ENCODE peak calls at places on chromosome 1, in seven cellular contexts. A, K, V, L, J, G and D are unnamed samples.

GRCh38 chr1:90591970-90592356 is 125.1 kb downstream of the BARHL2 start:
- DNase-seq in L (no peak), K (no peak), J (no peak), A (no peak), V (no peak), G (no peak), D (no peak)

GRCh38 chr1:26373281-26373680 is 731 bp upstream of the ZNF683 start:
- DNase-seq in J (no peak), A (no peak), L (no peak), G (no peak), V (no peak), K (no peak), D (peak; percentile 14)

GRCh38 chr1:15178571-15179484 is 25.3 kb downstream of the TMEM51 start:
- DNase-seq in L (peak; percentile 97), J (no peak), K (no peak), A (peak; percentile 86), G (peak; percentile 41), V (no peak), D (no peak)

GRCh38 chr1:22773981-22774471 is 63.4 kb downstream of the EPHB2 start:
- DNase-seq in K (peak; percentile 60), J (no peak), G (peak; percentile 12), V (peak; percentile 86), A (no peak), L (peak; percentile 66), D (no peak)

GRCh38 chr1:173112129-173112528 is 61.4 kb upstream of the TNFSF18 start:
- DNase-seq in G (no peak), A (no peak), J (no peak), L (peak; percentile 42), V (no peak), K (no peak), D (no peak)

GRCh38 chr1:239274242-239274830 is 112.0 kb upstream of the CHRM3 start:
- DNase-seq in G (no peak), A (no peak), K (no peak), J (no peak), V (no peak), L (no peak), D (no peak)

GRCh38 chr1:175364424-175365076 is 172.0 kb upstream of the KIAA0040 start:
- DNase-seq in J (no peak), L (no peak), K (no peak), A (no peak), V (no peak), G (no peak), D (no peak)

GRCh38 chr1:235074335-235075120 is 54.1 kb downstream of the TOMM20 start:
- DNase-seq in J (no peak), K (peak; percentile 58), A (no peak), L (peak; percentile 94), G (peak; percentile 18), V (no peak), D (no peak)

GRCh38 chr1:108877858-108878257 is 1.1 kb downstream of the GPSM2 start:
- DNase-seq in J (no peak), G (no peak), A (no peak), V (no peak), L (no peak), K (no peak), D (no peak)

GRCh38 chr1:180252638-180253536 is 22.8 kb downstream of the LHX4 start:
- DNase-seq in L (peak; percentile 66), A (peak; percentile 30), K (peak; percentile 37), G (peak; percentile 88), V (peak; percentile 78), J (no peak), D (peak; percentile 43)

GRCh38 chr1:163035791-163036249 is 33.3 kb upstream of the RGS4 start:
- DNase-seq in L (peak; percentile 92), J (no peak), A (peak; percentile 65), K (no peak), V (no peak), G (no peak), D (no peak)

GRCh38 chr1:53025034-53025777 is 36.8 kb upstream of the PODN start:
- DNase-seq in V (peak; percentile 67), A (no peak), K (peak; percentile 64), J (no peak), L (peak; percentile 90), G (no peak), D (no peak)

GRCh38 chr1:57003398-57004139 is 37.8 kb upstream of the C8B start:
- DNase-seq in L (peak; percentile 16), A (no peak), G (no peak), V (no peak), K (no peak), J (no peak), D (no peak)

GRCh38 chr1:178310685-178311105 is 186.1 kb downstream of the CLEC20A start:
- DNase-seq in V (no peak), K (no peak), J (no peak), L (peak; percentile 84), A (peak; percentile 21), G (peak; percentile 9), D (no peak)

GRCh38 chr1:98398092-98398491 is 263.4 kb upstream of the SNX7 start:
- DNase-seq in J (no peak), K (no peak), G (no peak), A (no peak), L (no peak), V (no peak), D (no peak)

GRCh38 chr1:59078866-59079265 is 218.0 kb upstream of the FGGY start:
- DNase-seq in L (no peak), K (no peak), A (no peak), J (no peak), V (no peak), G (no peak), D (no peak)

GRCh38 chr1:59077739-59078503 is 219.0 kb upstream of the FGGY start:
- DNase-seq in G (no peak), A (no peak), K (no peak), L (no peak), V (no peak), J (no peak), D (no peak)

GRCh38 chr1:59075021-59075420 is 221.9 kb upstream of the FGGY start:
- DNase-seq in V (no peak), G (no peak), K (no peak), L (no peak), J (no peak), A (no peak), D (no peak)

GRCh38 chr1:59074574-59074973 is 222.3 kb upstream of the FGGY start:
- DNase-seq in L (no peak), A (no peak), K (no peak), V (no peak), G (no peak), J (no peak), D (no peak)

GRCh38 chr1:59076612-59077011 is 220.3 kb upstream of the FGGY start:
- DNase-seq in A (no peak), K (no peak), L (peak; percentile 29), V (no peak), G (no peak), J (no peak), D (no peak)
- TF ChIP-seq CTCF in A (peak; percentile 52), K (peak; percentile 39), L (peak; percentile 36), V (peak; percentile 41), G (no peak), J (no peak), D (peak; percentile 14)

GRCh38 chr1:60088620-60089155 is 15.1 kb upstream of the C1orf87 start:
- DNase-seq in V (no peak), A (no peak), G (no peak), J (no peak), L (peak; percentile 26), K (no peak), D (no peak)
- TF ChIP-seq CTCF in V (peak; percentile 24), A (peak; percentile 22), G (peak; percentile 35), J (peak; percentile 35), L (peak; percentile 36), K (no peak), D (no peak)

GRCh38 chr1:168112673-168113305 is 23.9 kb downstream of the GPR161 start:
- DNase-seq in K (peak; percentile 44), G (no peak), J (no peak), V (no peak), A (peak; percentile 36), L (peak; percentile 52), D (no peak)

GRCh38 chr1:168106274-168106673 is 30.5 kb downstream of the GPR161 start:
- DNase-seq in G (no peak), K (no peak), V (no peak), J (no peak), L (no peak), A (no peak), D (no peak)

GRCh38 chr1:168114845-168115244 is 21.9 kb downstream of the GPR161 start:
- DNase-seq in V (no peak), G (no peak), J (no peak), A (no peak), K (no peak), L (no peak), D (no peak)

GRCh38 chr1:168105846-168106245 is 30.9 kb downstream of the GPR161 start:
- DNase-seq in J (no peak), G (no peak), V (no peak), K (no peak), A (no peak), L (no peak), D (no peak)

DNA sequence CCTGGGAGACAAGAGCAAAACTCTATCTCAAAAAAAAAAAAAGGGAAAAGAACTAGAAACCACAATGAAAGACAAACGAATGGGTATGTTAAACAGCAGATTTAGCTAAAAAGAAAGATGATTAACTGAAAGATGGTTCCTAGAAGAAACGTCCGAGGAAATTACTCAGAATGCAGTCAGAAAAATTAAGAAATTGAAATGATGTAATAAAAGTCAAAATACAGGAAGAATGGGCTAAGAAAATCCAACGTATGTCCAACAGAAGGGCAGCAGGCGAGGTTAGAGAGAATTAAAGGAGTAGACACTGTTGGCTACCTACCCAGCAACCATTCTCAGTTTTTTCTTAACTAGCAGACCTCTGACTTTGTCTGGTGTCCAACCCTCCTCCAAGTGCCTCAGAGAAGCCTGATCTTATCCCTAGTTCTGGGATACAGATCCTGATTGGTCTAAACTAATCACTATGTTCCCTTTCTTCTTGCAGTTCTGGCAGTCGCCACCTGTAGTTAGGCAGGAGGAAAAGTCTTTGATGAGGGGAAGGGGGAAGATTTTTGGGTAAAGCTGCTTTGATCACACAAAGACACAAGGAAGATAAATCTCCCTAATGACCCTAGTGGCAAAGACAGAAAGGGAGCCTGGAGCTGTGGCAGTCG is 25.7 kb downstream of the GPR161 start:
- DNase-seq in K (no peak), G (no peak), J (no peak), A (no peak), V (no peak), L (peak; percentile 52), D (no peak)
- TF ChIP-seq CTCF in K (no peak), G (no peak), J (no peak), A (no peak), V (no peak), L (no peak), D (no peak)

DNA sequence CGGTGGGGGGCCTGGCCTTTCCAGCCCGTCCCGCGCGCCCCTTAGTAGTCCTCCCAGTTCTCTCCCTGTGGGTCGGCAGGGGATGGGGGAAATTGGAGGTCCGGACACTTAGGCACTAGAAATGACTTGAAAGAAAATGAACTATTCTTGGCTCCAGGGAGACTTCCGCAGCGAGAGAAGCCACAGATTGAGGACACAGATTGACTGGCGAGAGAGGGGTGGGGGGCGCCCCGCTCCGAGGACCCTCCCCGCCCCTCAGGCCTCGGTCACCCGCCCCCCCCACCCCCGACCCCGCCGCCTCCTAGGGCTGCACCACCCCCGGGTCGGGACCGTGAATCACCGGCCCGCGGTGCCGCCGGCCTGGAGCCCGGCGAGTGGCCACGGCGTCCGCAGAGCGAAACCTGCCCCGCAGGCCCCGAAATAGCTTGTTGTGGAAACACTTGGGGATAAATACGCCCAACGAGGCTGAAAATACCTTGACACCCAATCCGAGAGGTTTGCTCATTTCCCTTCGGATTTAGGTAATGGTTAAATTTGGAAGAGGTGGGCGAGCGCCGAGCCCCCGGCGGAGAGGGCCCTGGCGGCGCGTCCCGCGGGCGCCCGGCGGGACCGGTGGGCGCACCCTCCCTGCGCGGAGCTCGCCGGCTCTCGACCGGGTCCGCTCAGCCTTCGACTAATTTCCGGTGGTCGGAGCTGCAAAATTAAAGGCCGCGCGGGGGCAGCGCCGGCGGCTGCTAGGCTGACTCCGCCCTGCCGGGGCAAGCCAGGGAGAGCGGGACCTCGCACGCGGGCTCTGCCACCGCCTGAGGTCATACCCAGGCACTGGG is at the start of gene GFI1:
- DNase-seq in L (no peak), A (no peak), J (peak; percentile 44), G (peak; percentile 55), V (no peak), K (no peak), D (peak; percentile 37)
- TF ChIP-seq CTCF in L (no peak), A (no peak), J (no peak), G (no peak), V (no peak), K (no peak), D (no peak)